ENCODE peak calls at places on chromosomes 6 and 20, in eight cellular contexts. O is HepG2, M is uterus, Y is suprapubic skin, S is K562, W is adrenal gland, P is tibial nerve, K is heart left ventricle. V is an unnamed sample.

GRCh38 chr6:148193063-148193680 is 149.5 kb upstream of the SASH1 start:
- DNase-seq in M (no peak), Y (no peak), P (no peak), W (no peak), K (no peak), O (no peak), S (no peak), V (peak; percentile 43)

GRCh38 chr6:68679399-68679798 is 44.3 kb downstream of the ADGRB3 start:
- DNase-seq in M (no peak), S (no peak), K (no peak), W (no peak), O (no peak), Y (no peak), P (no peak), V (no peak)

GRCh38 chr20:51016521-51016920 is 6.4 kb downstream of the KCNG1 start:
- DNase-seq in K (no peak), W (no peak), S (no peak), M (no peak), P (no peak), Y (no peak), O (no peak), V (no peak)

GRCh38 chr20:22795897-22796296 is 211.5 kb upstream of the FOXA2 start:
- DNase-seq in O (peak; percentile 80), M (peak; percentile 78), P (peak; percentile 83), W (peak; percentile 39), S (no peak), Y (peak; percentile 77), K (peak; percentile 65), V (peak; percentile 87)

GRCh38 chr6:35719407-35719829 is 17.4 kb upstream of the ARMC12 start:
- DNase-seq in P (no peak), Y (no peak), O (no peak), K (no peak), M (peak; percentile 27), S (no peak), W (no peak), V (no peak)

GRCh38 chr6:87664943-87665342 is 37.1 kb downstream of the AKIRIN2 start:
- DNase-seq in O (no peak), S (no peak), Y (no peak), M (no peak), W (no peak), P (no peak), K (no peak), V (no peak)

GRCh38 chr20:31670371-31671228 is 32.9 kb downstream of the COX4I2 start:
- DNase-seq in O (no peak), S (no peak), W (peak; percentile 79), P (peak; percentile 44), Y (peak; percentile 85), K (peak; percentile 78), M (peak; percentile 57), V (peak; percentile 94)

GRCh38 chr6:13407709-13408695 is 79.4 kb downstream of the GFOD1 start:
- DNase-seq in P (peak; percentile 60), W (peak; percentile 51), S (no peak), M (no peak), K (no peak), O (peak; percentile 100), Y (no peak), V (peak; percentile 38)

DNA sequence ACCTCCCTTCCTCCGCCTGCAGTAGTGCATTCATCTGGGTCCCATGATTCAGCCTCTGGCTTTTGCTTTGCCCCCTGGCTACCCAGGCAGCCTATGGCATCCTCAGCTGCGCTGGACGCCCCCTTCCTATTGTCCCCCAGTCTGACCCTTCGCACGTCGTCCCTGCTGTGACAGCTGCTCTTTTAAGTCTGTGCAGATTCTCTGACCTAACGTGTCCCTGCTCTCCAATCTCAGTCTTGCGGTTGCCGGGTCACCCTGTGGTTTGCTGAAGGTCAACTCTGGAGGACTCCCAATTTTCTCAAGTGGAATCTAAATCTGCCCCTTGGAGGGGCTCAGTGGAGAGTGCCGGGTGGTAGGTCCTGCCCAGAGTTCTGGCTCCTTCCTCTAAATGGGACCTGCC is 294.3 kb downstream of the CDC5L start:
- DNase-seq in O (no peak), K (no peak), P (no peak), W (no peak), S (no peak), M (no peak), Y (no peak), V (peak; percentile 68)
- TF ChIP-seq CTCF in O (no peak), K (no peak), P (no peak), W (no peak), S (no peak), M (no peak), Y (no peak), V (no peak)

GRCh38 chr6:139742671-139743070 is 368.2 kb upstream of the CITED2 start:
- DNase-seq in M (no peak), O (no peak), W (no peak), Y (no peak), P (no peak), K (no peak), S (no peak), V (no peak)

GRCh38 chr6:139744891-139745290 is 370.4 kb upstream of the CITED2 start:
- DNase-seq in P (no peak), M (no peak), O (no peak), K (no peak), W (no peak), Y (no peak), S (no peak), V (no peak)

GRCh38 chr6:139747154-139747553 is 372.7 kb upstream of the CITED2 start:
- DNase-seq in Y (no peak), M (no peak), O (no peak), K (no peak), S (no peak), P (no peak), W (no peak), V (no peak)

GRCh38 chr6:139744038-139744437 is 369.6 kb upstream of the CITED2 start:
- DNase-seq in S (no peak), Y (no peak), M (no peak), K (no peak), O (no peak), P (no peak), W (no peak), V (no peak)

DNA sequence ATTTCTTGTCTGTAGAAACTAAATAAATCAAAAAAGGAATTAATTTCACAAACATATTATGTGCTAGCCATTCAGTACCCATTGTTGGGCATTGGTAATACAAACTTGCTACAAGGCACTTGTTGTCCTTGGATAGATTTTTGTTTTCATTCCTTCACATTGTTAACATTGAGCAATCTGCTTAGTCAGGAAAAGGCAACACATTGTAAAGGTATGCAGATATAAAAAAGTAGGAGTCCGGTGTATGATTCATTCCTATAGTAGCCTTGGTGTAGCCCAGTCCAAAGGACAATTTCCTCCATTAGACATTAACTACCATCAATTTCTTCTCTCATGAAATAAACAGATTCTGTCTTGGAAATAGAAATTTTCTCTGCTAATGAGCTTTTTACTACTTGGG is 369.2 kb upstream of the CITED2 start:
- DNase-seq in S (no peak), M (no peak), O (peak; percentile 64), W (no peak), K (no peak), Y (no peak), P (no peak), V (no peak)
- TF ChIP-seq POLR2A in S (no peak), M (no peak), O (no peak), W (no peak), K (no peak), Y (no peak), P (no peak), V (no peak)

GRCh38 chr6:100463685-100464161 is 998 bp downstream of the SIM1 start:
- DNase-seq in S (no peak), O (no peak), M (no peak), K (no peak), P (no peak), W (no peak), Y (no peak), V (no peak)

GRCh38 chr6:100464162-100464851 is 414 bp downstream of the SIM1 start:
- DNase-seq in K (no peak), O (no peak), P (no peak), S (no peak), Y (no peak), M (no peak), W (no peak), V (no peak)

GRCh38 chr6:100466410-100467143 is 1.9 kb upstream of the SIM1 start:
- DNase-seq in W (no peak), P (no peak), S (no peak), Y (no peak), K (no peak), M (no peak), O (peak; percentile 2), V (no peak)

GRCh38 chr6:100465701-100466409 is 1.1 kb upstream of the SIM1 start:
- DNase-seq in M (no peak), K (no peak), Y (no peak), O (no peak), P (no peak), S (no peak), W (no peak), V (no peak)

DNA sequence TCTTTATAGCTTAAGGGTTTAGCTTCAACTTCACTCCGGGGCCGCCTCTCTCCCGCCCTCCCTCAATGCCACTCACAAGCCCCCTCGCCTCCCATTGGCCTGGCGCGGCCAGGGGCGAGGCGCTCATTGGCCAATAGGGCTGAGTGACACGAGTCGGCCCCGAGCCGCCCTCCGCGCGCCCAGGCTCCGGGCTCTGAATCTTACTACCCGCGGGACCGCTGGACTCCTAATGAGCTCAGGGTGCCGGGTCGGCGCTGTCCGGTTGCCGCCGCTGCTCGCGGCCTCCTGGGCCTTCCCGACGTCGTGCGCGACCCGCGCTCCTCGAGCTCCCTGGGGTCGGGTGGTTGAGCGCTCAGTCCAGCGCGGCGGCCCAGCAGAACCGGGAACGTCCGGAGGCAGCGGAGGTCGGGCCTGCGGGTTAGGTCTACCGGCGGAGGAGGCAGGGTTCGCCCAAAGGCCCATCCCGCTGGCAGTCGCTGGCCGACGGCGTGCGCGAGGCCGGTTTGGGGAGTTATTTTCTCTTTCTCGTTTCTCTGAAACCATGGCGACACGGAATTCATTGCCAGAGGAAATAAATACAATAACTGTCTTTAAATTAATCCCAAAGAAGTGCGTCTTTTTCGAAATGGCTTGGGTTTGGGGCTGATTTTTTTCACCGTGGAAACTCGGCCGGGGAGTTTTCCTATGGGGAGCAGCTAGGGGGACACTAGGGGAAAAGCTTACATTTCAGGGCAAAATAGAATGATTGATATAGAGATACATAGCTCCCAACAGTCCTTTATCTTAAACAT is at the start of gene SIM1:
- DNase-seq in S (no peak), P (no peak), W (peak; percentile 36), Y (peak; percentile 78), O (no peak), K (peak; percentile 50), M (no peak), V (peak; percentile 97)
- H3K4me3 ChIP-seq in S (no peak within 1 kb of the TSS), P (no peak within 1 kb of the TSS), W (peak within 1 kb of the TSS; percentile 21), Y (peak within 1 kb of the TSS; percentile 46), O (no peak within 1 kb of the TSS), K (peak within 1 kb of the TSS; percentile 37), M (no peak within 1 kb of the TSS), V (peak within 1 kb of the TSS; percentile 24)

GRCh38 chr20:19897891-19898290 is 119.3 kb upstream of the NAA20 start:
- DNase-seq in M (no peak), P (no peak), S (no peak), Y (no peak), W (no peak), O (no peak), K (no peak), V (peak; percentile 42)

GRCh38 chr20:19907326-19908056 is 109.7 kb upstream of the NAA20 start:
- DNase-seq in P (no peak), S (no peak), M (no peak), Y (peak; percentile 63), O (no peak), W (peak; percentile 43), K (peak; percentile 75), V (no peak)

GRCh38 chr20:19908586-19908985 is 108.6 kb upstream of the NAA20 start:
- DNase-seq in W (no peak), O (no peak), Y (peak; percentile 21), P (no peak), S (no peak), K (no peak), M (no peak), V (no peak)

GRCh38 chr20:19901226-19901625 is 115.9 kb upstream of the NAA20 start:
- DNase-seq in K (no peak), W (no peak), M (no peak), P (no peak), O (no peak), Y (peak; percentile 52), S (no peak), V (peak; percentile 78)

GRCh38 chr20:19903168-19903676 is 113.9 kb upstream of the NAA20 start:
- DNase-seq in P (peak; percentile 43), O (peak; percentile 86), M (no peak), K (no peak), W (peak; percentile 48), Y (peak; percentile 57), S (no peak), V (peak; percentile 85)
- TF ChIP-seq CTCF in P (no peak), O (peak; percentile 95), M (no peak), K (no peak), W (no peak), Y (no peak), S (peak; percentile 51), V (no peak)

V was measured in lower leg skin.